ENCODE peak calls at places on chromosomes 11 and 22, in seven cellular contexts. G is HT1080, E is MCF 10A, M is AG08395, O is OCI-M1, F is adrenal gland, R is anterior cingulate cortex. I is an unnamed sample.

GRCh38 chr22:45975266-45976161 is 1.4 kb downstream of the WNT7B start:
- DNase-seq in G (no peak), E (no peak), M (no peak), O (no peak), F (no peak), R (no peak), I (no peak)

GRCh38 chr11:9459573-9460321 is 1.1 kb upstream of the ZNF143 start:
- DNase-seq in G (peak; percentile 33), E (peak; percentile 45), M (peak; percentile 30), O (peak; percentile 69), F (peak; percentile 19), R (no peak), I (no peak)

GRCh38 chr11:111878385-111878765 is 590 bp downstream of the FDXACB1 start:
- DNase-seq in G (no peak), E (peak; percentile 63), M (no peak), O (no peak), F (no peak), R (no peak), I (no peak)

GRCh38 chr22:32058656-32059280 is 15.7 kb downstream of the SLC5A1 start:
- DNase-seq in G (no peak), E (no peak), M (peak; percentile 26), O (no peak), F (no peak), R (no peak), I (no peak)

GRCh38 chr11:74839445-74839844 is 90.8 kb downstream of the RNF169 start:
- DNase-seq in G (no peak), E (no peak), M (no peak), O (peak; percentile 82), F (no peak), R (no peak), I (no peak)

GRCh38 chr11:46547579-46547978 is 46.2 kb downstream of the AMBRA1 start:
- DNase-seq in G (no peak), E (no peak), M (no peak), O (no peak), F (no peak), R (no peak), I (no peak)

GRCh38 chr11:45287316-45287903 is 1.3 kb upstream of the SYT13 start:
- DNase-seq in G (no peak), E (no peak), M (no peak), O (no peak), F (no peak), R (no peak), I (no peak)

GRCh38 chr11:74144592-74144991 is 26.2 kb downstream of the C2CD3 start:
- DNase-seq in G (no peak), E (no peak), M (no peak), O (no peak), F (no peak), R (no peak), I (no peak)

GRCh38 chr11:85947431-85948272 is 92.5 kb downstream of the CCDC83 start:
- DNase-seq in G (peak; percentile 74), E (peak; percentile 81), M (peak; percentile 83), O (no peak), F (peak; percentile 66), R (no peak), I (no peak)

GRCh38 chr11:117841582-117842031 is 17.1 kb upstream of the FXYD2 start:
- DNase-seq in G (no peak), E (no peak), M (no peak), O (no peak), F (no peak), R (no peak), I (no peak)

GRCh38 chr22:40203568-40203967 is 25.8 kb downstream of the TNRC6B start:
- DNase-seq in G (no peak), E (no peak), M (no peak), O (no peak), F (no peak), R (no peak), I (no peak)

GRCh38 chr11:27116684-27117083 is 76.1 kb downstream of the BBOX1 start:
- DNase-seq in G (peak; percentile 7), E (peak; percentile 4), M (peak; percentile 40), O (no peak), F (no peak), R (no peak), I (no peak)

GRCh38 chr11:75328426-75329277 is 22.8 kb downstream of the ARRB1 start:
- DNase-seq in G (peak; percentile 85), E (peak; percentile 92), M (peak; percentile 83), O (peak; percentile 98), F (peak; percentile 58), R (peak; percentile 47), I (peak; percentile 54)

GRCh38 chr11:11403763-11404725 is 51.0 kb upstream of the CSNK2A3 start:
- DNase-seq in G (no peak), E (no peak), M (no peak), O (no peak), F (no peak), R (no peak), I (no peak)

GRCh38 chr11:1751521-1751921 is 1.1 kb upstream of the IFITM10 start:
- DNase-seq in G (no peak), E (no peak), M (no peak), O (no peak), F (peak; percentile 51), R (no peak), I (no peak)

GRCh38 chr11:70569996-70570692 is 171.8 kb downstream of the CTTN start:
- DNase-seq in G (no peak), E (no peak), M (no peak), O (no peak), F (no peak), R (no peak), I (no peak)

GRCh38 chr11:18594999-18595749 is 4.4 kb upstream of the MISFA start:
- DNase-seq in G (peak; percentile 54), E (peak; percentile 23), M (no peak), O (no peak), F (peak; percentile 19), R (no peak), I (no peak)

GRCh38 chr11:100719362-100719761 is 32.3 kb downstream of the ARHGAP42 start:
- DNase-seq in G (peak; percentile 57), E (no peak), M (no peak), O (no peak), F (peak; percentile 24), R (peak; percentile 2), I (no peak)

GRCh38 chr11:36672815-36673450 is 74.9 kb upstream of the RAG2 start:
- DNase-seq in G (peak; percentile 31), E (peak; percentile 62), M (peak; percentile 20), O (peak; percentile 64), F (peak; percentile 44), R (no peak), I (no peak)

GRCh38 chr11:17810736-17811135 is 76.2 kb downstream of the KCNC1 start:
- DNase-seq in G (peak; percentile 29), E (peak; percentile 72), M (peak; percentile 73), O (no peak), F (peak; percentile 10), R (no peak), I (peak; percentile 20)

GRCh38 chr11:57111646-57112045 is 70.1 kb upstream of the LRRC55 start:
- DNase-seq in G (no peak), E (no peak), M (no peak), O (no peak), F (peak; percentile 11), R (no peak), I (no peak)

GRCh38 chr11:86483591-86484163 is 109.0 kb downstream of the CCDC81 start:
- DNase-seq in G (no peak), E (no peak), M (no peak), O (no peak), F (peak; percentile 35), R (no peak), I (no peak)

GRCh38 chr11:110430267-110431211 is 791 bp downstream of the FDX1 start:
- DNase-seq in G (peak; percentile 32), E (peak; percentile 52), M (peak; percentile 27), O (peak; percentile 72), F (no peak), R (no peak), I (no peak)

GRCh38 chr11:57072640-57073039 is 83.9 kb downstream of the OR5AK2 start:
- DNase-seq in G (peak; percentile 96), E (peak; percentile 96), M (peak; percentile 94), O (no peak), F (no peak), R (no peak), I (no peak)

GRCh38 chr11:92082652-92083051 is 142.0 kb upstream of the FAT3 start:
- DNase-seq in G (no peak), E (no peak), M (no peak), O (peak; percentile 67), F (no peak), R (no peak), I (no peak)

GRCh38 chr11:68816917-68817419 is 24.7 kb downstream of the CPT1A start:
- DNase-seq in G (no peak), E (no peak), M (no peak), O (no peak), F (peak; percentile 26), R (no peak), I (no peak)

GRCh38 chr11:14393889-14394288 is 34.9 kb upstream of the RRAS2 start:
- DNase-seq in G (no peak), E (no peak), M (no peak), O (no peak), F (no peak), R (no peak), I (no peak)

GRCh38 chr11:126654886-126655806 is 299.7 kb downstream of the ST3GAL4 start:
- DNase-seq in G (no peak), E (no peak), M (no peak), O (no peak), F (peak; percentile 15), R (peak; percentile 6), I (peak; percentile 23)

GRCh38 chr11:11841121-11841604 is 609 bp upstream of the USP47 start:
- DNase-seq in G (peak; percentile 1), E (peak; percentile 41), M (peak; percentile 49), O (peak; percentile 74), F (peak; percentile 38), R (peak; percentile 71), I (peak; percentile 90)

GRCh38 chr11:67662142-67662805 is 11.7 kb upstream of the ACY3 start:
- DNase-seq in G (no peak), E (no peak), M (no peak), O (no peak), F (no peak), R (no peak), I (no peak)

GRCh38 chr11:94725071-94725470 is 43.1 kb upstream of the AMOTL1 start:
- DNase-seq in G (no peak), E (no peak), M (no peak), O (no peak), F (no peak), R (no peak), I (no peak)

GRCh38 chr11:4095509-4096230 is 1.1 kb downstream of the RRM1 start:
- DNase-seq in G (peak; percentile 21), E (peak; percentile 51), M (peak; percentile 22), O (peak; percentile 25), F (peak; percentile 56), R (no peak), I (no peak)

GRCh38 chr11:72617080-72617744 is 57.0 kb downstream of the PDE2A start:
- DNase-seq in G (no peak), E (no peak), M (peak; percentile 30), O (no peak), F (peak; percentile 45), R (no peak), I (peak; percentile 12)

GRCh38 chr11:70467196-70468085 is 69.1 kb downstream of the CTTN start:
- DNase-seq in G (peak; percentile 27), E (peak; percentile 64), M (peak; percentile 76), O (peak; percentile 97), F (peak; percentile 72), R (peak; percentile 26), I (no peak)

GRCh38 chr11:130068986-130069683 is 559 bp upstream of the APLP2 start:
- DNase-seq in G (peak; percentile 72), E (peak; percentile 91), M (peak; percentile 90), O (peak; percentile 99), F (peak; percentile 86), R (peak; percentile 71), I (peak; percentile 69)

GRCh38 chr11:65429724-65430405 is 7.3 kb downstream of the NEAT1 start:
- DNase-seq in G (peak; percentile 82), E (peak; percentile 83), M (peak; percentile 38), O (peak; percentile 79), F (peak; percentile 81), R (no peak), I (no peak)

GRCh38 chr22:19480173-19480568 is 451 bp downstream of the CDC45 start:
- DNase-seq in G (no peak), E (no peak), M (no peak), O (peak; percentile 41), F (no peak), R (no peak), I (no peak)

GRCh38 chr11:5153574-5154431 is 754 bp downstream of the OR52A1 start:
- DNase-seq in G (no peak), E (no peak), M (no peak), O (peak; percentile 87), F (no peak), R (no peak), I (no peak)